ENCODE peak calls at places on chromosome 9, in eight cellular contexts. S is NCI-H1092 treated with DMSO at 0.1 percent for 48 hours; Q is T47D; C is GM12891; P is NCI-H1417; H is HFFc6; J is CD4-positive, alpha-beta T cell; U is LNCaP clone FGC. Y is an unnamed sample.

GRCh38 chr9:91037511-91038482 is 236.2 kb downstream of the SYK start:
- DNase-seq in Q (no peak), C (no peak), S (no peak), U (no peak), P (no peak), H (peak; percentile 84), J (no peak), Y (no peak)

GRCh38 chr9:134503301-134504105 is 138.1 kb upstream of the COL5A1 start:
- DNase-seq in C (no peak), H (no peak), J (no peak), U (no peak), S (no peak), P (no peak), Q (no peak), Y (no peak)

GRCh38 chr9:93670208-93671029 is 94.0 kb downstream of the PHF2 start:
- DNase-seq in H (peak; percentile 42), C (no peak), U (no peak), P (no peak), Q (no peak), S (no peak), J (no peak), Y (peak; percentile 46)

GRCh38 chr9:81191222-81191621 is 498.1 kb downstream of the TLE1 start:
- DNase-seq in S (no peak), H (no peak), Q (no peak), U (no peak), J (no peak), P (no peak), C (no peak), Y (no peak)

GRCh38 chr9:106403081-106403480 is 459.9 kb upstream of the ZNF462 start:
- DNase-seq in S (no peak), P (no peak), U (no peak), H (peak; percentile 1), C (no peak), Q (no peak), J (no peak), Y (no peak)

GRCh38 chr9:81465468-81466002 is 223.8 kb downstream of the TLE1 start:
- DNase-seq in P (no peak), S (no peak), J (no peak), C (no peak), U (no peak), H (no peak), Q (no peak), Y (no peak)

GRCh38 chr9:129594632-129595031 is 26.3 kb downstream of the C9orf50 start:
- DNase-seq in S (no peak), H (no peak), U (no peak), C (no peak), P (no peak), J (no peak), Q (no peak), Y (no peak)

GRCh38 chr9:116209406-116210116 is 56.0 kb downstream of the PAPPA start:
- DNase-seq in J (no peak), C (no peak), S (no peak), Q (peak; percentile 25), U (no peak), P (no peak), H (no peak), Y (no peak)

GRCh38 chr9:29966247-29966646 is 2393.0 kb upstream of the C9orf72 start:
- DNase-seq in P (no peak), J (no peak), H (peak; percentile 46), U (no peak), S (no peak), Q (no peak), C (no peak), Y (no peak)

GRCh38 chr9:93028448-93029006 is 30.0 kb upstream of the SUSD3 start:
- DNase-seq in U (no peak), Q (no peak), S (no peak), H (no peak), J (peak; percentile 66), C (no peak), P (no peak), Y (no peak)

GRCh38 chr9:21708846-21709245 is 93.6 kb upstream of the MTAP start:
- DNase-seq in J (no peak), S (no peak), P (no peak), H (no peak), U (no peak), C (no peak), Q (no peak), Y (no peak)

Y was measured in neural crest cell.